ENCODE peak calls at places on chromosome 20, in nine cellular contexts. M, K, O, N, X, Y, I, Z and U are unnamed samples.

GRCh38 chr20:25046736-25047666 is 10.9 kb downstream of the ACSS1 start:
- DNase-seq in O (no peak), K (peak), M (peak), N (no peak), X (peak), Z (no peak), I (peak), Y (no peak), U (no peak)

GRCh38 chr20:602357-602970 is 7.6 kb downstream of the TCF15 start:
- DNase-seq in N (no peak), Z (no peak), X (no peak), M (no peak), I (peak), Y (no peak), O (no peak), K (no peak), U (no peak)

GRCh38 chr20:32585011-32585518 is at the start of gene NOL4L:
- DNase-seq in Y (peak), N (no peak), I (no peak), X (peak), M (no peak), K (peak), O (peak), Z (peak), U (peak)

GRCh38 chr20:24469116-24470030 is at the start of gene SYNDIG1:
- DNase-seq in Y (peak), K (no peak), M (no peak), Z (peak), X (peak), O (peak), N (no peak), I (peak), U (peak)

GRCh38 chr20:25090492-25091429 is 8.8 kb upstream of the VSX1 start:
- DNase-seq in O (peak), I (no peak), Y (no peak), Z (no peak), K (no peak), M (no peak), N (no peak), X (peak), U (no peak)

GRCh38 chr20:47854687-47855212 is 69.5 kb upstream of the SULF2 start:
- DNase-seq in Z (peak), O (peak), Y (peak), X (peak), K (no peak), N (peak), I (no peak), M (no peak), U (no peak)

GRCh38 chr20:47678536-47678935 is 106.7 kb downstream of the SULF2 start:
- DNase-seq in Y (no peak), K (no peak), M (no peak), Z (no peak), O (no peak), I (no peak), X (no peak), N (no peak), U (no peak)

GRCh38 chr20:6836821-6837374 is 69.4 kb downstream of the BMP2 start:
- DNase-seq in N (no peak), O (no peak), Y (no peak), M (no peak), K (no peak), Z (no peak), X (no peak), I (no peak), U (no peak)

GRCh38 chr20:32484221-32485125 is 100.7 kb downstream of the NOL4L start:
- DNase-seq in O (peak), Z (peak), N (no peak), I (peak), Y (peak), X (peak), K (no peak), M (no peak), U (peak)

GRCh38 chr20:3156811-3157619 is 2.6 kb downstream of the FASTKD5 start:
- DNase-seq in I (no peak), M (no peak), Y (no peak), X (no peak), K (no peak), O (no peak), Z (no peak), N (peak), U (no peak)

GRCh38 chr20:23242104-23242503 is 108.5 kb upstream of the NXT1 start:
- DNase-seq in M (no peak), Y (no peak), Z (no peak), K (no peak), O (peak), N (no peak), I (no peak), X (no peak), U (no peak)

GRCh38 chr20:63568170-63568981 is 5.7 kb downstream of the HELZ2 start:
- DNase-seq in K (no peak), X (peak), Z (no peak), N (no peak), Y (no peak), I (no peak), O (no peak), M (no peak), U (no peak)

GRCh38 chr20:63220696-63221399 is 4.9 kb upstream of the YTHDF1 start:
- DNase-seq in N (no peak), I (no peak), X (no peak), O (no peak), K (no peak), M (no peak), Z (no peak), Y (no peak), U (no peak)

GRCh38 chr20:7708112-7708511 is 232.1 kb downstream of the HAO1 start:
- DNase-seq in Y (no peak), K (no peak), I (no peak), O (no peak), N (no peak), X (no peak), Z (no peak), M (no peak), U (no peak)

GRCh38 chr20:61295249-61295648 is 43.2 kb downstream of the CDH4 start:
- DNase-seq in X (no peak), I (no peak), Y (no peak), O (no peak), M (no peak), K (no peak), N (peak), Z (no peak), U (no peak)

GRCh38 chr20:43284481-43284880 is 94.8 kb upstream of the PTPRT start:
- DNase-seq in I (no peak), N (no peak), Z (no peak), M (no peak), K (no peak), X (no peak), O (no peak), Y (no peak), U (no peak)

GRCh38 chr20:22274330-22274729 is 310.0 kb downstream of the FOXA2 start:
- DNase-seq in Y (no peak), I (no peak), N (no peak), O (no peak), Z (no peak), X (no peak), K (no peak), M (no peak), U (no peak)

GRCh38 chr20:11331096-11331495 is 586.6 kb upstream of the BTBD3 start:
- DNase-seq in O (no peak), I (no peak), Z (no peak), N (peak), K (no peak), Y (peak), M (no peak), X (no peak), U (no peak)

GRCh38 chr20:61352381-61353260 is 100.6 kb downstream of the CDH4 start:
- DNase-seq in Y (no peak), N (no peak), X (no peak), I (no peak), O (no peak), K (no peak), Z (no peak), M (no peak), U (no peak)

DNA sequence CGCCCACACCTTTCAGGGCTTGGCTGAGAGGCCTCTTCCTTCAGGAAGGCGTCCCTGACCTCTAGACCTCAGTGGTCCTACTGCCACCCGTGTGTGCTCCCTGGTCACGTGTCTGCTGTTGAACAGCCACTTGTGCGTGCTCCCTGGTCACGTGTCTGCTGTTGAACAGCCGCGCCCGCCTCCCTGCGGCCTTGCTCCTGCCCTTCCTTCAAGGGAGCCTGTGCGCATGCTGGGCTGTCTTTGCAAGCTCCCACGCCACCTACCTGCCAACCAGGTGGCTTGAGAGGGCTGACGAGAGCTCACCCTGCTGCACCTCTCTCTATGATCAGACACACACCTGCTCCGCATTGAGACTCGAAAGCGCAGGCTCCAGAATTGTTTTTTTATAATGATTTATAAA is 179.3 kb downstream of the BMP7 start:
- DNase-seq in M (no peak), Y (no peak), O (no peak), K (no peak), X (no peak), Z (no peak), N (no peak), I (no peak), U (no peak)
- TF ChIP-seq CTCF in M (no peak), Y (no peak), O (no peak), K (no peak), X (no peak), Z (no peak), N (no peak), I (no peak), U (no peak)

DNA sequence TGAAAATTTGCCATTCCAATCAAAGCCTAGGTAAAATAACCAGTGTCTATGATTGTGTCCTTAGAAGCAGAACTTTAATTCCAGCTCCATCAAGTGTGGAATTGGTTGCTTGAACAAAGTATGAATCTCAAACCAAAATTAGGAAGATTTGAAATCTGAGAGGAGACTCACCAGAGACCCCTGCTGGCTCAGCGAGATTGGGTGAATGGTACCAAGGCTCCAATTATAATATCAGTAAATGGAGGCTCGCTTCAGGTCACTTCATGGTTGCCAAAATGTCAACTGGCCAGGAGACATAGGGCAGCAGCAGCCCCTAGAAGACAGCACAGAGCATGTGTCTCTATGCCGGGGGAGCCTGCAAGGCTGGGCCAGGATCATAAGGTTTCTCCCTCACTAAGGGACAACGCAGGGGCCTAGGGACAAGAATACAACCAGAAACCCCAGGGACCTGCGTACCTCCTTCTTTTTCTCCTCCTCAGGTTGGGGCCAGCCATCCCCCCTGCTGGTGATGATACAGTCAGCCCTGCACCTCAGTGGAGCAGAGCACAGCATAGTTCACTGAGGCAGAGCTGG is 14.0 kb downstream of the RBL1 start:
- DNase-seq in M (peak), X (peak), I (no peak), O (no peak), Z (peak), N (no peak), K (no peak), Y (peak), U (no peak)
- TF ChIP-seq CTCF in M (peak), X (no peak), I (no peak), O (peak), Z (peak), N (peak), K (no peak), Y (peak), U (peak)

GRCh38 chr20:10034717-10035571 is at the start of gene ANKEF1:
- DNase-seq in M (peak), Y (peak), X (peak), N (peak), Z (peak), K (peak), I (peak), O (peak), U (peak)
- TF ChIP-seq CTCF in M (no peak), Y (no peak), X (no peak), N (no peak), Z (no peak), K (no peak), I (no peak), O (no peak), U (no peak)

GRCh38 chr20:16699287-16699686 is 30.5 kb upstream of the SNRPB2 start:
- DNase-seq in M (no peak), K (no peak), Y (no peak), X (no peak), N (no peak), O (no peak), I (no peak), Z (peak), U (no peak)

GRCh38 chr20:16695633-16696032 is 34.2 kb upstream of the SNRPB2 start:
- DNase-seq in K (no peak), O (no peak), M (no peak), X (no peak), N (no peak), Z (no peak), I (no peak), Y (no peak), U (no peak)

GRCh38 chr20:16703570-16703969 is 26.3 kb upstream of the SNRPB2 start:
- DNase-seq in I (no peak), Z (no peak), Y (no peak), O (no peak), N (no peak), M (no peak), X (no peak), K (no peak), U (no peak)

GRCh38 chr20:16701296-16701695 is 28.5 kb upstream of the SNRPB2 start:
- DNase-seq in N (peak), O (no peak), X (no peak), Y (peak), M (no peak), I (no peak), K (no peak), Z (no peak), U (no peak)
- TF ChIP-seq CTCF in N (peak), O (peak), X (no peak), Y (peak), M (no peak), I (no peak), K (no peak), Z (peak), U (peak)